ENCODE peak calls at places on chromosomes 11 and 22, in ten cellular contexts. K is cardiac muscle cell, P is OCI-LY7, E is stomach, M is A549, I is hepatocyte, Z is adrenal gland, V is small intestine, L is prostate gland, O is kidney. C is an unnamed sample. For H3K4me1, the result is how much of the 10 kb centered on the place peaks cover.

GRCh38 chr11:35558468-35558867 is 33.1 kb upstream of the PAMR1 start:
- DNase-seq in M (no peak), O (no peak), Z (no peak), L (no peak), I (peak), E (no peak), V (no peak), P (no peak), K (peak), C (no peak)

GRCh38 chr22:20616451-20617043 is 109.1 kb downstream of the MED15 start:
- DNase-seq in K (no peak), E (no peak), M (no peak), P (no peak), Z (no peak), L (no peak), I (no peak), V (no peak), O (no peak), C (no peak)

GRCh38 chr11:66328307-66329144 is 7.7 kb downstream of the RIN1 start:
- DNase-seq in V (peak), Z (peak), O (peak), I (peak), P (peak), K (peak), E (peak), L (peak), M (peak), C (peak)

GRCh38 chr11:96189351-96189750 is 153.6 kb downstream of the MAML2 start:
- DNase-seq in M (no peak), O (no peak), L (no peak), I (no peak), K (no peak), E (no peak), V (no peak), P (no peak), Z (no peak), C (no peak)

GRCh38 chr22:25869771-25870170 is 127.8 kb downstream of the MYO18B start:
- DNase-seq in P (no peak), M (no peak), I (no peak), V (no peak), L (no peak), K (no peak), Z (no peak), O (no peak), E (no peak), C (no peak)

GRCh38 chr11:765025-765801 is 12.1 kb downstream of the GATD1 start:
- DNase-seq in K (peak), P (peak), O (peak), E (peak), Z (peak), I (peak), M (peak), V (peak), L (no peak), C (peak)

GRCh38 chr11:20078846-20079245 is 81.4 kb downstream of the DBX1 start:
- DNase-seq in I (no peak), V (no peak), Z (no peak), E (no peak), L (no peak), K (no peak), P (no peak), M (no peak), O (no peak), C (no peak)

GRCh38 chr11:126465573-126466287 is 110.2 kb downstream of the ST3GAL4 start:
- DNase-seq in P (peak), V (no peak), L (no peak), O (no peak), E (peak), M (no peak), K (no peak), Z (no peak), I (no peak), C (no peak)

GRCh38 chr11:45580399-45580798 is 85.0 kb downstream of the CHST1 start:
- DNase-seq in Z (no peak), P (no peak), I (peak), K (peak), E (no peak), V (no peak), L (no peak), M (peak), O (no peak), C (no peak)

GRCh38 chr22:46763051-46763705 is 728 bp downstream of the TBC1D22A start:
- DNase-seq in Z (peak), O (peak), I (no peak), V (peak), M (no peak), E (no peak), P (peak), L (no peak), K (peak), C (peak)

GRCh38 chr11:31045335-31045734 is 324.2 kb downstream of the DCDC1 start:
- DNase-seq in P (no peak), V (no peak), E (no peak), L (no peak), K (peak), M (no peak), I (peak), O (no peak), Z (no peak), C (no peak)

GRCh38 chr11:34749666-34750659 is 129.1 kb downstream of the EHF start:
- DNase-seq in L (peak), E (peak), V (no peak), Z (peak), I (peak), P (no peak), K (peak), O (no peak), M (no peak), C (peak)

GRCh38 chr11:96185220-96185768 is 157.7 kb downstream of the MAML2 start:
- DNase-seq in M (no peak), P (peak), E (no peak), V (no peak), O (no peak), Z (no peak), K (no peak), L (no peak), I (no peak), C (no peak)

GRCh38 chr11:87295237-87295636 is 257.5 kb downstream of the TMEM135 start:
- DNase-seq in L (no peak), I (no peak), P (peak), M (no peak), Z (no peak), K (no peak), O (no peak), V (no peak), E (no peak), C (no peak)

GRCh38 chr11:72658989-72659640 is 15.1 kb downstream of the PDE2A start:
- DNase-seq in Z (no peak), P (no peak), E (no peak), L (no peak), V (no peak), I (no peak), K (no peak), M (no peak), O (no peak), C (no peak)

GRCh38 chr11:47496808-47497207 is 47.9 kb upstream of the RAPSN start:
- DNase-seq in O (no peak), V (no peak), Z (no peak), K (no peak), M (no peak), L (no peak), P (no peak), I (no peak), E (no peak), C (no peak)

GRCh38 chr11:47495856-47496217 is 46.9 kb upstream of the RAPSN start:
- DNase-seq in Z (no peak), O (no peak), L (no peak), P (no peak), V (no peak), I (no peak), E (no peak), K (no peak), M (no peak), C (no peak)

GRCh38 chr11:47498149-47498548 is 49.2 kb upstream of the RAPSN start:
- DNase-seq in I (no peak), P (no peak), V (no peak), K (no peak), O (no peak), E (no peak), Z (no peak), L (no peak), M (no peak), C (no peak)

GRCh38 chr11:47498584-47499152 is 49.7 kb upstream of the RAPSN start:
- DNase-seq in L (no peak), Z (no peak), V (no peak), K (no peak), M (no peak), I (no peak), O (no peak), E (no peak), P (no peak), C (no peak)

DNA sequence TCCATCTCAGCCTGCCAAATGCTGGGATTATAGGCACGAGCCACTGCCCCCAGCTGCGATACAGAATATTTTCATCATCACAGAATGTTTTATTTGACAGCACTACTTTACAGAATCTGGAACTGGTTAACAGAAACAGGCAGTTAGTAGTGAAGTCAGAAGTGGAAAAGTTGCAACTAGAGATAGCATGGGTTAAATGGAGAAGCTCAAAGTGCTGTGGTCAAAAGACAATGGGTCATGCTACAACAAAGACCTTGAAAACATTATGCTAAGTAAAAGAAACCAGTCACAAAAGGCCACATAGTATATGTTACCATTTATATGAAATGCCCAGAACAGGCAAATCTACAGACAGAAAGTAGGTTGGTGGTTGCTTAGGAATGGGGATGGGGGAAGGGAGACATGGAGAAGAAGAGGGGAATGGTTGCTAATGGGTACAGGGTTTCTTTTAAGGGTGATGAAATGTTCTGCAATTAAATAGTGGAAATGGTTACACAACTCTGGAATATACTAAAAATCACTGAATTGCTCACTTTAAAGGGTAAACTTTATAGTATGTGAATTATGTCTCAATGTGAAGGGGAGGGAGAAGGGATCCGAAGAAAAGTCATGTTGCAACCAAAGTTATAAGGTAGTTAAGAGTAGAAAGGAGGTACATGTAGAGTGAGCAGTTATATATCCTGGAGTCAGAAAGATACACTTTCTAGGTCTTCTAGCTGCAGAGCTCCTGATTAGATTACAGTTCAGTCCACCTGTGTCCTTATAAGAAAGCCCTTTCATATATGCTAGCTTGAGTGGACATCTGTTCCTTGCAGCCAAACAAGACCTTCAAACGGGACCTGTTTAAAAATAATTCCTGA is 46.3 kb upstream of the RAPSN start:
- DNase-seq in P (no peak), M (no peak), I (no peak), E (no peak), K (peak), O (no peak), Z (no peak), L (no peak), V (no peak), C (no peak)
- H3K27ac ChIP-seq in P (no peak), M (peak), I (peak), E (no peak), K (no peak), O (no peak), Z (no peak), L (no peak), V (no peak), C (no peak)

GRCh38 chr11:16381177-16381576 is 24.8 kb upstream of the SOX6 start:
- DNase-seq in E (no peak), M (no peak), I (no peak), K (no peak), V (no peak), O (no peak), L (no peak), Z (no peak), P (no peak), C (no peak)
- H3K4me1 ChIP-seq in E (under half), M (under half), I (under half), K (under half), V (under half), O (under half), L (under half), Z (under half), P (under half), C (under half)

GRCh38 chr22:17977371-17977770 is 47.0 kb downstream of the MICAL3 start:
- DNase-seq in V (no peak), Z (no peak), I (no peak), M (no peak), L (no peak), O (no peak), P (no peak), K (no peak), E (no peak), C (no peak)

GRCh38 chr22:17972385-17973181 is 51.8 kb downstream of the MICAL3 start:
- DNase-seq in O (no peak), E (no peak), Z (peak), V (peak), P (no peak), K (peak), M (peak), L (no peak), I (no peak), C (no peak)

GRCh38 chr22:17974087-17974486 is 50.3 kb downstream of the MICAL3 start:
- DNase-seq in E (no peak), L (no peak), K (peak), P (no peak), V (no peak), Z (no peak), O (no peak), M (no peak), I (no peak), C (no peak)

GRCh38 chr22:17973217-17973616 is 51.1 kb downstream of the MICAL3 start:
- DNase-seq in E (no peak), O (no peak), I (no peak), V (no peak), K (no peak), M (no peak), L (no peak), P (no peak), Z (no peak), C (no peak)

DNA sequence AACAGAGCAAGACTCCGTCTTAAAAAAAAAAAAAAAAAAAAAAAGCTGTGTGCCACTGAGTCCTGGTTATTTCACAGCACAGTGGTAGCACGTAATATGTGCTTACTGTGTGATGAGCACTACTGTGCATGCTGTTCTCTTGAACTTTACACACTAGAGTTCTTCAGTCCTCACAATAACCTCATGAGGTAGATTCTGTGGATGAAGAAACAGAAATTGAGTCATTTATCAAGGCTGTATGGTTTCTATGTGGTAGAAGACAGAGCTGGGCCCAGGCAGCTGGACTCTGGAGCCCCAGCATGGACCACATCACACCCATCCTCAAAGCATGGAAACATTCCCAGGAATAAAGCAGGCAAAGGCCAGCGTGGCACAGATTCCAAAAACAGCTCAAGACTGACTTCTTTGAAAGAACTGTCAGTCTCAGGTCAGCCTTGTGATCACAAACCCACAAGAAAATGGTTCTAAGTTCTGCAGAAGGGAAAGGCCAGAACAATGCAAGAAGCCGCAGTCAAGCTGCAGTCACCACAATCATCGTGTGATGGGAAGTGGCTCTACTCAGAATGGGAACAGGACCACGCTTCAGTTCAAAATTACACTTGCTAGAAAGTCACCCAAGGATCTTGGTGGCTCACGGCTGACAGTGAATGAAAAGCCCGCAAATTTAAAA is 49.5 kb downstream of the MICAL3 start:
- DNase-seq in Z (no peak), K (no peak), P (no peak), O (no peak), V (no peak), L (no peak), E (no peak), M (no peak), I (no peak), C (no peak)
- H3K27ac ChIP-seq in Z (no peak), K (no peak), P (no peak), O (no peak), V (no peak), L (no peak), E (no peak), M (peak), I (no peak), C (no peak)

GRCh38 chr11:75325713-75326438 is 25.6 kb downstream of the ARRB1 start:
- DNase-seq in I (peak), P (no peak), K (peak), L (no peak), M (peak), V (no peak), O (peak), E (peak), Z (peak), C (peak)
- H3K4me1 ChIP-seq in I (half or more), P (under half), K (under half), L (under half), M (half or more), V (under half), O (under half), E (half or more), Z (under half), C (half or more)

GRCh38 chr22:31814942-31815341 is 61.1 kb downstream of the DEPDC5 start:
- DNase-seq in O (no peak), M (no peak), V (peak), K (no peak), Z (no peak), I (no peak), L (no peak), P (no peak), E (no peak), C (no peak)
- H3K27ac ChIP-seq in O (no peak), M (no peak), V (peak), K (no peak), Z (no peak), I (peak), L (no peak), P (no peak), E (no peak), C (no peak)

C was measured in left ventricle myocardium inferior.